ENCODE peak calls at places on chromosome 22, in eight cellular contexts. Y, G, M, L, Q, R, Z and B are unnamed samples.

GRCh38 chr22:18048441-18048898 is 24.1 kb upstream of the MICAL3 start:
- DNase-seq in Y (no peak), G (no peak), M (no peak), L (peak), Q (no peak), R (peak), Z (peak), B (no peak)

GRCh38 chr22:38271927-38272372 is 860 bp downstream of the TMEM184B start:
- DNase-seq in Y (no peak), G (no peak), M (peak), L (no peak), Q (no peak), R (no peak), Z (no peak), B (no peak)

GRCh38 chr22:31342389-31343125 is 3.6 kb downstream of the PATZ1 start:
- DNase-seq in Y (no peak), G (no peak), M (no peak), L (no peak), Q (no peak), R (no peak), Z (no peak), B (no peak)

GRCh38 chr22:49544286-49544685 is 283.4 kb downstream of the BRD1 start:
- DNase-seq in Y (no peak), G (no peak), M (no peak), L (no peak), Q (no peak), R (no peak), Z (no peak), B (no peak)

GRCh38 chr22:38799265-38800002 is 5.5 kb upstream of the DNAL4 start:
- DNase-seq in Y (no peak), G (no peak), M (no peak), L (no peak), Q (peak), R (no peak), Z (peak), B (no peak)

GRCh38 chr22:27867114-27867957 is 51.7 kb downstream of the PITPNB start:
- DNase-seq in Y (no peak), G (no peak), M (no peak), L (no peak), Q (no peak), R (peak), Z (no peak), B (no peak)

GRCh38 chr22:46453829-46454220 is 83.6 kb downstream of the CELSR1 start:
- DNase-seq in Y (no peak), G (no peak), M (no peak), L (no peak), Q (no peak), R (no peak), Z (no peak), B (no peak)

GRCh38 chr22:25475554-25476022 is 88.9 kb upstream of the GRK3 start:
- DNase-seq in Y (no peak), G (no peak), M (no peak), L (no peak), Q (no peak), R (peak), Z (peak), B (no peak)

GRCh38 chr22:37199839-37200161 is 11.8 kb upstream of the C1QTNF6 start:
- DNase-seq in Y (peak), G (no peak), M (peak), L (no peak), Q (no peak), R (no peak), Z (no peak), B (no peak)

GRCh38 chr22:29370556-29370955 is 17.8 kb downstream of the AP1B1 start:
- DNase-seq in Y (no peak), G (no peak), M (no peak), L (no peak), Q (no peak), R (no peak), Z (no peak), B (no peak)
- TF ChIP-seq CTCF in Y (no peak), G (no peak), M (no peak), L (no peak), Q (no peak), R (no peak), Z (no peak), B (no peak)

GRCh38 chr22:47632646-47633045 is 870.2 kb downstream of the TBC1D22A start:
- DNase-seq in Y (no peak), G (peak), M (peak), L (no peak), Q (no peak), R (no peak), Z (no peak), B (no peak)

GRCh38 chr22:47629791-47630655 is 867.6 kb downstream of the TBC1D22A start:
- DNase-seq in Y (no peak), G (peak), M (no peak), L (no peak), Q (no peak), R (no peak), Z (no peak), B (no peak)

GRCh38 chr22:47630741-47631534 is 868.5 kb downstream of the TBC1D22A start:
- DNase-seq in Y (no peak), G (peak), M (no peak), L (no peak), Q (no peak), R (no peak), Z (no peak), B (no peak)

GRCh38 chr22:47633111-47633510 is 870.7 kb downstream of the TBC1D22A start:
- DNase-seq in Y (no peak), G (peak), M (no peak), L (no peak), Q (no peak), R (no peak), Z (no peak), B (no peak)

GRCh38 chr22:47631571-47632102 is 869.2 kb downstream of the TBC1D22A start:
- DNase-seq in Y (no peak), G (peak), M (peak), L (no peak), Q (peak), R (no peak), Z (no peak), B (peak)
- H3K4me3 ChIP-seq in Y (no peak), G (no peak), M (peak), L (no peak), Q (peak), R (no peak), Z (no peak), B (peak)

DNA sequence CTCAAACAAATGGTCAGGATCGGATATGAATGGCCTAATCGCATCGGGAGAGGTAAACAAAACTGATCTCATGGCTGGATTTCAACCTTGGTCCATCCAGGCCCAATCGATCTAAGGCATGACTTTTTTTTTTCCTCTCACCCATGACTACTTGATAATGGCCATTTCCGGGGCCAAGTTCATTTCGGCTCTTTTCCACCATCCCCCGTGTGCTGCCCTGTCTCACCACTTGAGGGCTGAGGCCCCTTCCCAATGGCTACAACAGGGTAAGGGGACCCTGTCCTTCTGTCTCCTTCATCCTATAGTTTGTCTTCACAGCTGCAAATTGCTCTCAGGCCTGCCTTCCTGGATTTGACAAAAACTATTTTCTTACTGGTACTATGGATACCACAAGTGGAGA is 26.7 kb downstream of the GRAP2 start:
- DNase-seq in Y (peak), G (no peak), M (no peak), L (no peak), Q (no peak), R (no peak), Z (no peak), B (no peak)
- TF ChIP-seq CTCF in Y (peak), G (no peak), M (peak), L (no peak), Q (peak), R (peak), Z (no peak), B (no peak)

GRCh38 chr22:40531951-40532900 is 104.3 kb downstream of the MRTFA start:
- DNase-seq in Y (no peak), G (no peak), M (no peak), L (no peak), Q (no peak), R (no peak), Z (no peak), B (no peak)
- H3K4me3 ChIP-seq in Y (no peak), G (peak), M (no peak), L (peak), Q (peak), R (peak), Z (peak), B (no peak)

GRCh38 chr22:44669725-44670027 is 32.3 kb upstream of the PRR5 start:
- DNase-seq in Y (no peak), G (no peak), M (no peak), L (peak), Q (no peak), R (peak), Z (peak), B (no peak)
- TF ChIP-seq CTCF in Y (peak), G (no peak), M (peak), L (no peak), Q (peak), R (peak), Z (peak), B (peak)